ENCODE peak calls at places on chromosomes 16 and 17, in five cellular contexts. N is WERI-Rb-1, R is A549, K is left lung, B is colonic mucosa. P is an unnamed sample.

GRCh38 chr17:53496356-53496755 is 326.4 kb upstream of the KIF2B start:
- DNase-seq in N (peak), R (no peak), K (no peak), B (no peak), P (no peak)

GRCh38 chr17:79168486-79169055 is 93.9 kb downstream of the ENGASE start:
- DNase-seq in N (no peak), R (no peak), K (no peak), B (no peak), P (no peak)

GRCh38 chr16:81253141-81253540 is 14.7 kb downstream of the BCO1 start:
- DNase-seq in N (no peak), R (no peak), K (no peak), B (no peak), P (no peak)

GRCh38 chr16:88628512-88628974 is 9.8 kb upstream of the IL17C start:
- DNase-seq in N (peak), R (peak), K (no peak), B (no peak), P (no peak)

GRCh38 chr16:70395345-70395901 is 43.5 kb downstream of the ST3GAL2 start:
- DNase-seq in N (peak), R (peak), K (peak), B (peak), P (peak)

GRCh38 chr16:28984619-28985135 is at the start of gene LAT:
- DNase-seq in N (no peak), R (peak), K (peak), B (peak), P (no peak)

GRCh38 chr17:37488009-37488604 is 1.6 kb upstream of the DUSP14 start:
- DNase-seq in N (peak), R (peak), K (no peak), B (no peak), P (no peak)

GRCh38 chr16:72285324-72285723 is 113.4 kb upstream of the PMFBP1 start:
- DNase-seq in N (no peak), R (no peak), K (no peak), B (no peak), P (no peak)

GRCh38 chr16:70649300-70649699 is 2.9 kb downstream of the IL34 start:
- DNase-seq in N (no peak), R (no peak), K (no peak), B (no peak), P (no peak)

GRCh38 chr17:63984651-63985386 is 12.1 kb upstream of the SCN4A start:
- DNase-seq in N (no peak), R (peak), K (peak), B (peak), P (no peak)

GRCh38 chr17:42279776-42280630 is 3.8 kb upstream of the STAT5B start:
- DNase-seq in N (no peak), R (no peak), K (no peak), B (no peak), P (no peak)

GRCh38 chr17:11900655-11901054 is 96.6 kb downstream of the ZNF18 start:
- DNase-seq in N (no peak), R (no peak), K (no peak), B (no peak), P (no peak)

GRCh38 chr17:51185763-51186332 is 19.6 kb downstream of the NME2 start:
- DNase-seq in N (no peak), R (no peak), K (no peak), B (no peak), P (no peak)

GRCh38 chr17:68719431-68719830 is 118.3 kb upstream of the FAM20A start:
- DNase-seq in N (no peak), R (no peak), K (no peak), B (no peak), P (no peak)

GRCh38 chr17:81044764-81045589 is 10.0 kb downstream of the BAIAP2 start:
- DNase-seq in N (no peak), R (peak), K (peak), B (peak), P (no peak)

GRCh38 chr17:34672176-34672785 is 92.9 kb downstream of the TMEM132E start:
- DNase-seq in N (no peak), R (no peak), K (no peak), B (no peak), P (no peak)

GRCh38 chr16:7086842-7087616 is 245.6 kb upstream of the RBFOX1 start:
- DNase-seq in N (peak), R (peak), K (no peak), B (peak), P (peak)

GRCh38 chr17:42132941-42133340 is 10.3 kb downstream of the HSPB9 start:
- DNase-seq in N (no peak), R (no peak), K (peak), B (peak), P (no peak)

GRCh38 chr16:79932564-79932963 is 332.0 kb upstream of the MAF start:
- DNase-seq in N (no peak), R (peak), K (no peak), B (no peak), P (no peak)

GRCh38 chr17:67478266-67479118 is 101.4 kb downstream of the PITPNC1 start:
- DNase-seq in N (no peak), R (no peak), K (no peak), B (no peak), P (no peak)
- H3K4me3 ChIP-seq in N (no peak), R (no peak), K (no peak), B (no peak), P (no peak)

GRCh38 chr16:24738895-24739294 is 9.4 kb downstream of the TNRC6A start:
- DNase-seq in N (no peak), R (no peak), K (no peak), B (no peak), P (no peak)

GRCh38 chr16:24737916-24738594 is 8.6 kb downstream of the TNRC6A start:
- DNase-seq in N (no peak), R (no peak), K (no peak), B (no peak), P (no peak)

GRCh38 chr16:24734382-24734781 is 4.9 kb downstream of the TNRC6A start:
- DNase-seq in N (no peak), R (no peak), K (no peak), B (no peak), P (no peak)

GRCh38 chr16:24737391-24737871 is 8.0 kb downstream of the TNRC6A start:
- DNase-seq in N (no peak), R (no peak), K (no peak), B (no peak), P (no peak)

DNA sequence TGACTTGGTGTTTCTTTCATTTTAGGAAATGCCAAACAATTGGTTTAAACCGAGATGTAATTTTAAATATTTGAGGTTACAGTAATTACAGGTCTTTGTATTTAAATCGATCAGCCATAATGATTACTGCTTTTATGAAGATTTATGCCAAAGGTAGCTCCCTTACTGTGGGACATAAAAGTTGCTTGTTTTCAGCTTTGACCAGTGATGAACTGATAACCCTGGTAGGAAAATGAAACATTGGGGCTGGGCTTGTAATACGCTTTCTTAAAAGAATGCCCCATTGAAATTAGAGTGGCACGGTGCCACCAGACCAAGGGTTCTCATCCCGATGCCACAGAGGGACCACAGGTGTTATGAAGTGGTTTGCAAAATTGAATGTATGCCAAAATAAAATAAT is 7.3 kb downstream of the TNRC6A start:
- DNase-seq in N (no peak), R (no peak), K (no peak), B (no peak), P (no peak)
- H3K27ac ChIP-seq in N (no peak), R (peak), K (peak), B (no peak), P (peak)

GRCh38 chr17:72123496-72123963 is 2.7 kb downstream of the SOX9 start:
- DNase-seq in N (no peak), R (no peak), K (no peak), B (no peak), P (no peak)
- H3K4me3 ChIP-seq in N (no peak), R (no peak), K (no peak), B (peak), P (peak)

GRCh38 chr16:58196898-58197313 is 1.0 kb downstream of the CSNK2A2 start:
- DNase-seq in N (no peak), R (no peak), K (no peak), B (no peak), P (no peak)
- H3K27ac ChIP-seq in N (no peak), R (peak), K (no peak), B (no peak), P (no peak)

GRCh38 chr16:86231321-86231995 is 278.9 kb upstream of the FOXF1 start:
- DNase-seq in N (no peak), R (no peak), K (no peak), B (no peak), P (no peak)
- H3K4me3 ChIP-seq in N (no peak), R (no peak), K (no peak), B (no peak), P (no peak)

DNA sequence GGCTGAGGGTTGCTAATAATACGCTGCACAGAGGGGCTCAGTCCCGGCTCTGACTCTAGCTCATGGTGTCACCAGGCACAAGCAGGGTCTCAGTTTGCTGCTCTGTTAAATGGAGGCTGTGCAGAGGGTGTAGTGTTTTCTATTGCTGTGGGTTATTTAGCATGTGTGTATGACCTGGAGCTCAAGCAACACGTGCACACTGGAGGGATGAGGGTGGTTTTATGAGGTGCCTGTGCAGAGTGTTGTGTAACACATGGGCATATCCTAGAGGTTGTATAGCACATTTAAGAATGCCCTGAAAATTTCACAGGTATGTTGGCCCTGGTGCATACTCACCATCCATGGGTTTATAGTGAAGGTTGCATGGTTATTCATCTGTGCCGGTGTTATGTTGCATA is 13.3 kb downstream of the THRA start:
- DNase-seq in N (no peak), R (no peak), K (no peak), B (no peak), P (no peak)
- H3K27ac ChIP-seq in N (no peak), R (peak), K (no peak), B (peak), P (peak)

DNA sequence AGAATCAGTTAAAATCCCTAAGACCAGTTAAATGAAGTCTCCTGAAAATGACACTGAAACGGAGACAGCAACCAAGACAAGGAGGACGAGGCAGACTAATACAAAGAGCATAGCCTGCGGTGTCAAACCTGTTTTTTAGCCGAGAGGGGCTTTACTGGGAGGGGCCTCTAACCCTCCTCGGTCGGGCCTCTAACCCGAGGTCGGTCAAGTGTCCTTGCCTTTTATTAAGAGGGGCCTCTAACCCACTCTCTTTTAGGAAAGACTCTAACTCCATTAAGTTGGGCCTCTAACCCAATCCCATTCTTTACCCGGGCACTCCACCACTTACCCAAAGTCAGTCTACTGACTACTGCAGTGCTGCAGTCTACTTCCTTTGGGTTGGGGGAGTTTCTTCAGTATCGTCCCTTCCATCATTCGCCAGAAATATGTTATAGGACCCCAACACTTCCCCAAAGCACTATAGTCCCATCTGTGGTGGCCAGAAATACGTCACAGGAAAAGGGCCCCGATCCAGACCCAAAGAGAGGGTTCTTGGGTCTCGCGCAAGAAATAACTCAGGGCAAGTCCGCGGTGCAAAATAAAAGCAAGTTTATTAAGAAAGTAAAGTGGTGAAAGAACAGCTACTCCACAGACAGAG is 39.2 kb upstream of the ARL4D start:
- DNase-seq in N (no peak), R (no peak), K (no peak), B (no peak), P (no peak)
- H3K4me3 ChIP-seq in N (peak), R (peak), K (no peak), B (peak), P (peak)

GRCh38 chr17:57877803-57878202 is 28.0 kb upstream of the MRPS23 start:
- DNase-seq in N (no peak), R (no peak), K (no peak), B (no peak), P (no peak)

GRCh38 chr17:57875109-57876022 is 25.5 kb upstream of the MRPS23 start:
- DNase-seq in N (peak), R (peak), K (peak), B (no peak), P (peak)

GRCh38 chr17:57876866-57877237 is 27.0 kb upstream of the MRPS23 start:
- DNase-seq in N (no peak), R (no peak), K (no peak), B (no peak), P (no peak)

GRCh38 chr17:57874434-57875108 is 24.7 kb upstream of the MRPS23 start:
- DNase-seq in N (peak), R (no peak), K (peak), B (peak), P (peak)

DNA sequence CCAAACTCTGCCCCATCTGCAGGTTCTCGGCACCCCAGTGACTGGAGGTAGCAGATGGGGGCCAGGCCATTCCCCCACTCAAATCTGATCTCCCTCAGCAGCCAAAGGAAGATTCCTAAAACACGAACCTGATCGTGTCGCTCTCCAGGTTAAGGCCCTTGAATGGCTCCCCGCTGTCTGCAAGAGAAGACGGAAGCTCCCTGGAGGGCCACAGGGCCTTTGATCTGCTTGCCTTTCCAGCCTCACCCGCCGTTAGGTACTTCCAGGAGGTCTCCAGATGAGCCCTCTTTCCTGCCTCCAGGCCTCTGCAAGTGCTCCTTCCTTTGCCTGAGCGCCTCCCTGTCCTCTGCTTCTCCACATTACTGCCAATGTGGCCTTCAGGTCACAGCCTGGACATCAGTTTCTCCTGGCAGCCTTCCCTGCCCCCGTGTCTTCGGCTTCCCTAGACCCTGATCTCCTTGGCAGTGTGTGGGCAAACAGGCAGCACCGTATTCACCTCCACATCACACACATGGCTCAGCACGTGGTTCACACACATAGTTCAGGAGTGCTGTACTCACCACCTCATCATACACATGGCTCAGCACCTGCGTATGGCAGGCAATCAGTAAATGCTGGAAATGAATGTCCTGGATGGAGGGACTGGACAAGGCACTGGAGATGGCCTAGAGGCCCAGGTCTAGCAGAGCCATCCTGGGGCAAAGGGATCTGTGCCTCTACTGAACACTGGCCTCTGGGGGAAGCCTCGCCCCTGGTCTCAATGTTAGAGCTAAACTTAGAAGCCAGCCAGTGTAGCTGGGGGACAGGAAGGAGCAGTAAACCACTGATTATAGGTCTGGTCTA is 26.4 kb upstream of the MRPS23 start:
- DNase-seq in N (no peak), R (no peak), K (no peak), B (no peak), P (no peak)
- H3K27ac ChIP-seq in N (peak), R (peak), K (peak), B (no peak), P (peak)

DNA sequence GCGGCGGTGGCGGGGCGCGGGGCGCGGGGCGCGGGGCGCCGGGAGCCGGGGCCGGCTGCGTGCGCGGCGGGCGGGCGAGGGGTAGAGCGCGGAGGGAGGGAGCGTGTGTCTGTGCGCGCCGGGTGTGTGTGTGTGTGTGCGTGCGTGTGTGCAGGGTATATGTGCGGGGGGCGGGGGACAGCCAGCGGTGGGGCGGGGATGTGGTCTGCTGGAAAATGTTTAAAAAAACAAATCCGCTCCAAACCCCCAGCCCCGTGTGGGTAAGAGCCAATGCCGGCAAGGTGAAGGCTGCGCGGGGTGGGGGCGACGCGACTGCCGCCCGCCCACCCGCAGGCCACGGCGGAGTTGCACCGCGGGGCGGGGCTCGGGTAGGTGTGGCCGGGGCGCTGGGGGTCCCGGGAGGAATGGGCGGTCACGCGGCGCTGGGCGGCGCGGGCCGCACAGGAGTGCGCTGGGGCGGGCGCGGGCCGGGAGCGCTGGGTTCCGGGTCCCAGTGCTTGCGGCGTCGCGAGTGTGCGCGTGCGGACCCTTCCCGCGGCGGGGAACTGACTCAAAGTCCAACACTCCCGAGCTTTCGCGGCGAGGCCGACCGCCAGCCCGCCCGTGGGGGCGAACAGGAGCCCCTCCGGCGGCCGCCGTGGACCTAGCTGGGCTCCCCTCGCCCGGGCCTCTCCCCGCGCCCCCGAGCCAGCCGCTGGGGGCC is at the start of gene CYGB:
- DNase-seq in N (no peak), R (no peak), K (no peak), B (no peak), P (no peak)
- H3K4me3 ChIP-seq in N (no peak), R (peak), K (peak), B (peak), P (peak)

GRCh38 chr17:82937411-82938371 is 97.9 kb upstream of the ZNF750 start:
- DNase-seq in N (no peak), R (no peak), K (peak), B (no peak), P (no peak)
- H3K27ac ChIP-seq in N (no peak), R (no peak), K (no peak), B (no peak), P (no peak)

P was measured in dorsolateral prefrontal cortex.